ENCODE peak calls at places on chromosome 1, in ten cellular contexts. S, K, I, M, B, E, F, J, Z and T are unnamed samples.

GRCh38 chr1:188343914-188344313 is 1515.2 kb downstream of the PLA2G4A start:
- DNase-seq in S (no peak), K (no peak), I (no peak), M (no peak), B (no peak), E (no peak), F (no peak), J (no peak), Z (no peak), T (no peak)

GRCh38 chr1:182869241-182869666 is 30.1 kb downstream of the DHX9 start:
- DNase-seq in S (no peak), K (no peak), I (no peak), M (no peak), B (no peak), E (no peak), F (no peak), J (no peak), Z (no peak), T (no peak)

GRCh38 chr1:15246960-15247614 is at the start of gene FHAD1:
- DNase-seq in S (peak), K (peak), I (peak), M (peak), B (peak), E (peak), F (peak), J (no peak), Z (peak), T (peak)

GRCh38 chr1:53685272-53686051 is 53.5 kb downstream of the GLIS1 start:
- DNase-seq in S (peak), K (no peak), I (no peak), M (peak), B (no peak), E (no peak), F (no peak), J (no peak), Z (peak), T (peak)

GRCh38 chr1:12565094-12565965 is 52.7 kb downstream of the DHRS3 start:
- DNase-seq in S (no peak), K (peak), I (no peak), M (no peak), B (no peak), E (no peak), F (no peak), J (no peak), Z (no peak), T (no peak)

GRCh38 chr1:201264554-201264953 is 18.8 kb upstream of the PKP1 start:
- DNase-seq in S (no peak), K (no peak), I (no peak), M (no peak), B (no peak), E (no peak), F (no peak), J (no peak), Z (no peak), T (no peak)

GRCh38 chr1:168285971-168286628 is 5.4 kb downstream of the TBX19 start:
- DNase-seq in S (no peak), K (no peak), I (no peak), M (peak), B (no peak), E (no peak), F (no peak), J (no peak), Z (no peak), T (no peak)

GRCh38 chr1:43619996-43620920 is 29.7 kb upstream of the KDM4A start:
- DNase-seq in S (no peak), K (no peak), I (no peak), M (no peak), B (no peak), E (peak), F (no peak), J (no peak), Z (no peak), T (no peak)